ENCODE peak calls at places on chromosomes 6 and 20, in nine cellular contexts. R, Q, G, Z, E, V, T, P and I are unnamed samples.

GRCh38 chr6:42095776-42096541 is 45.6 kb downstream of the TAF8 start:
- DNase-seq in R (no peak), Q (no peak), G (no peak), Z (no peak), E (no peak), V (no peak), T (no peak), P (peak), I (no peak)

GRCh38 chr6:157535354-157536217 is 154.6 kb downstream of the ZDHHC14 start:
- DNase-seq in R (no peak), Q (no peak), G (peak), Z (peak), E (no peak), V (peak), T (no peak), P (no peak), I (peak)

GRCh38 chr20:3980260-3981131 is 34.9 kb downstream of the RNF24 start:
- DNase-seq in R (no peak), Q (no peak), G (peak), Z (peak), E (peak), V (peak), T (no peak), P (no peak), I (peak)

GRCh38 chr20:32581839-32582658 is 3.1 kb downstream of the NOL4L start:
- DNase-seq in R (no peak), Q (no peak), G (no peak), Z (no peak), E (no peak), V (no peak), T (no peak), P (no peak), I (no peak)

GRCh38 chr6:74807701-74808100 is 398.2 kb downstream of the COL12A1 start:
- DNase-seq in R (no peak), Q (no peak), G (no peak), Z (no peak), E (no peak), V (no peak), T (no peak), P (no peak), I (no peak)

GRCh38 chr6:88574666-88575065 is 388.8 kb downstream of the RNGTT start:
- DNase-seq in R (no peak), Q (no peak), G (no peak), Z (no peak), E (no peak), V (no peak), T (no peak), P (no peak), I (no peak)

GRCh38 chr6:122715725-122716124 is 63.8 kb upstream of the FABP7 start:
- DNase-seq in R (no peak), Q (no peak), G (no peak), Z (peak), E (no peak), V (peak), T (no peak), P (no peak), I (peak)

GRCh38 chr6:77876300-77876699 is 223.5 kb downstream of the MEI4 start:
- DNase-seq in R (no peak), Q (no peak), G (no peak), Z (peak), E (no peak), V (peak), T (no peak), P (no peak), I (no peak)

GRCh38 chr6:168684906-168685305 is 243.9 kb downstream of the SMOC2 start:
- DNase-seq in R (no peak), Q (no peak), G (no peak), Z (no peak), E (no peak), V (no peak), T (no peak), P (no peak), I (no peak)

GRCh38 chr20:40536866-40537265 is 152.2 kb downstream of the MAFB start:
- DNase-seq in R (no peak), Q (no peak), G (no peak), Z (peak), E (no peak), V (no peak), T (no peak), P (no peak), I (no peak)

GRCh38 chr6:127832381-127832780 is 68.5 kb downstream of the THEMIS start:
- DNase-seq in R (no peak), Q (no peak), G (no peak), Z (no peak), E (no peak), V (no peak), T (no peak), P (no peak), I (no peak)

GRCh38 chr6:128570439-128571063 is 50.2 kb upstream of the PTPRK start:
- DNase-seq in R (no peak), Q (no peak), G (peak), Z (peak), E (no peak), V (no peak), T (no peak), P (no peak), I (no peak)

GRCh38 chr6:136192917-136193316 is 57.2 kb downstream of the MTFR2 start:
- DNase-seq in R (no peak), Q (no peak), G (no peak), Z (no peak), E (no peak), V (no peak), T (no peak), P (no peak), I (no peak)

GRCh38 chr6:166019214-166019613 is 148.4 kb downstream of the TBXT start:
- DNase-seq in R (no peak), Q (no peak), G (no peak), Z (no peak), E (no peak), V (no peak), T (no peak), P (no peak), I (no peak)

GRCh38 chr6:148395583-148396101 is 53.0 kb downstream of the SASH1 start:
- DNase-seq in R (no peak), Q (no peak), G (no peak), Z (no peak), E (no peak), V (no peak), T (no peak), P (no peak), I (no peak)

GRCh38 chr6:81909162-81909561 is 156.7 kb upstream of the TENT5A start:
- DNase-seq in R (no peak), Q (no peak), G (peak), Z (no peak), E (no peak), V (no peak), T (no peak), P (no peak), I (no peak)

GRCh38 chr20:51542033-51542893 is at the start of gene NFATC2:
- DNase-seq in R (peak), Q (no peak), G (peak), Z (no peak), E (peak), V (no peak), T (no peak), P (peak), I (no peak)

GRCh38 chr6:154230910-154231595 is 125.5 kb downstream of the IPCEF1 start:
- DNase-seq in R (no peak), Q (no peak), G (no peak), Z (no peak), E (no peak), V (no peak), T (no peak), P (no peak), I (no peak)

GRCh38 chr6:157556671-157557430 is 175.9 kb downstream of the ZDHHC14 start:
- DNase-seq in R (no peak), Q (no peak), G (no peak), Z (no peak), E (no peak), V (no peak), T (no peak), P (no peak), I (no peak)

GRCh38 chr6:114052141-114052540 is 81.2 kb upstream of the HDAC2 start:
- DNase-seq in R (no peak), Q (no peak), G (peak), Z (no peak), E (no peak), V (no peak), T (no peak), P (no peak), I (no peak)

GRCh38 chr6:39430968-39431523 is 108.5 kb upstream of the KCNK16 start:
- DNase-seq in R (no peak), Q (no peak), G (no peak), Z (no peak), E (no peak), V (peak), T (no peak), P (peak), I (no peak)

GRCh38 chr6:13881621-13882165 is 43.1 kb upstream of the RNF182 start:
- DNase-seq in R (no peak), Q (no peak), G (no peak), Z (no peak), E (no peak), V (no peak), T (no peak), P (peak), I (no peak)

GRCh38 chr20:13042458-13042794 is 33.7 kb downstream of the SPTLC3 start:
- DNase-seq in R (no peak), Q (no peak), G (no peak), Z (no peak), E (no peak), V (no peak), T (no peak), P (no peak), I (no peak)

GRCh38 chr6:99334526-99335127 is 14.8 kb downstream of the FAXC start:
- DNase-seq in R (no peak), Q (no peak), G (peak), Z (peak), E (no peak), V (peak), T (no peak), P (peak), I (peak)

GRCh38 chr6:81838724-81839425 is 86.4 kb upstream of the TENT5A start:
- DNase-seq in R (no peak), Q (no peak), G (no peak), Z (no peak), E (no peak), V (peak), T (no peak), P (no peak), I (no peak)

GRCh38 chr6:168922436-168922835 is 331.2 kb downstream of the THBS2 start:
- DNase-seq in R (no peak), Q (no peak), G (no peak), Z (no peak), E (no peak), V (no peak), T (no peak), P (no peak), I (no peak)

GRCh38 chr20:6006603-6006949 is 47.3 kb downstream of the LRRN4 start:
- DNase-seq in R (no peak), Q (no peak), G (no peak), Z (no peak), E (no peak), V (no peak), T (no peak), P (no peak), I (no peak)

GRCh38 chr6:155267411-155267810 is 3.6 kb downstream of the CLDN20 start:
- DNase-seq in R (no peak), Q (no peak), G (no peak), Z (no peak), E (no peak), V (no peak), T (no peak), P (no peak), I (no peak)

GRCh38 chr6:155263373-155264063 is at the start of gene CLDN20:
- DNase-seq in R (no peak), Q (no peak), G (no peak), Z (no peak), E (no peak), V (no peak), T (no peak), P (no peak), I (no peak)

GRCh38 chr6:155262655-155263054 is 1.2 kb upstream of the CLDN20 start:
- DNase-seq in R (no peak), Q (no peak), G (no peak), Z (no peak), E (no peak), V (no peak), T (no peak), P (no peak), I (no peak)

GRCh38 chr6:155264704-155265320 is 999 bp downstream of the CLDN20 start:
- DNase-seq in R (no peak), Q (no peak), G (no peak), Z (peak), E (no peak), V (no peak), T (no peak), P (no peak), I (peak)

GRCh38 chr6:155265843-155266535 is 2.2 kb downstream of the CLDN20 start:
- DNase-seq in R (no peak), Q (no peak), G (peak), Z (peak), E (no peak), V (no peak), T (no peak), P (no peak), I (no peak)
- TF ChIP-seq CTCF in R (no peak), Q (no peak), G (peak), Z (peak), E (no peak), V (peak), T (no peak), P (no peak), I (no peak)

DNA sequence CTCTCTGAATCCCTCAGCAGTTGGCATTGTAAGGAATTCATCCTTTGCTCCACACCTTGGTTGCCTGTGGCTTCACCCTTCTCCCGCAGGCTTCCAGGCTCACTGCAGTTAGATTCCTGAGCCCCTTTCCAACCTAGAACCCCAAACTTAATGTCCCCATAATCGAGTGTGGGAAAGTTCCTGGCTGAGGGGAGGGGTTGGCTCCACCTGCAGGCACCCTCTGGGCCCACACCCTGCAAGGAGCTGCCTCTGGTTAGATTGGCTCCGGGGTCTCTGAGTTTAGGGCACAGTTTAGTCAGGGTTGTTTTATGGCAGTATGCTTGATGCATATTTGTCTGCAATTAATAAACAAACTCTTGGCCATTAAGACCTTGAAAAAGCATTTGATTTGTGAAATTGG is 63.4 kb downstream of the MTHFD1L start:
- DNase-seq in R (no peak), Q (no peak), G (no peak), Z (no peak), E (no peak), V (peak), T (no peak), P (no peak), I (no peak)
- TF ChIP-seq CTCF in R (peak), Q (peak), G (peak), Z (peak), E (peak), V (peak), T (peak), P (peak), I (peak)

GRCh38 chr6:34514593-34515472 is 41.3 kb downstream of the SPDEF start:
- DNase-seq in R (no peak), Q (no peak), G (no peak), Z (peak), E (no peak), V (peak), T (peak), P (no peak), I (peak)
- TF ChIP-seq CTCF in R (no peak), Q (no peak), G (no peak), Z (no peak), E (no peak), V (no peak), T (no peak), P (no peak), I (peak)

GRCh38 chr6:6220718-6221117 is 99.7 kb downstream of the F13A1 start:
- DNase-seq in R (no peak), Q (no peak), G (peak), Z (peak), E (no peak), V (peak), T (no peak), P (no peak), I (no peak)

GRCh38 chr6:6221829-6222535 is 98.5 kb downstream of the F13A1 start:
- DNase-seq in R (no peak), Q (no peak), G (peak), Z (no peak), E (no peak), V (no peak), T (no peak), P (peak), I (no peak)

GRCh38 chr6:6227896-6228295 is 92.6 kb downstream of the F13A1 start:
- DNase-seq in R (no peak), Q (no peak), G (no peak), Z (no peak), E (no peak), V (no peak), T (no peak), P (no peak), I (no peak)

GRCh38 chr6:6225885-6226284 is 94.6 kb downstream of the F13A1 start:
- DNase-seq in R (no peak), Q (no peak), G (no peak), Z (no peak), E (no peak), V (no peak), T (no peak), P (no peak), I (no peak)

GRCh38 chr6:6224933-6225486 is 95.5 kb downstream of the F13A1 start:
- DNase-seq in R (no peak), Q (no peak), G (peak), Z (peak), E (no peak), V (no peak), T (no peak), P (no peak), I (no peak)
- TF ChIP-seq CTCF in R (no peak), Q (no peak), G (peak), Z (no peak), E (no peak), V (no peak), T (no peak), P (no peak), I (no peak)

DNA sequence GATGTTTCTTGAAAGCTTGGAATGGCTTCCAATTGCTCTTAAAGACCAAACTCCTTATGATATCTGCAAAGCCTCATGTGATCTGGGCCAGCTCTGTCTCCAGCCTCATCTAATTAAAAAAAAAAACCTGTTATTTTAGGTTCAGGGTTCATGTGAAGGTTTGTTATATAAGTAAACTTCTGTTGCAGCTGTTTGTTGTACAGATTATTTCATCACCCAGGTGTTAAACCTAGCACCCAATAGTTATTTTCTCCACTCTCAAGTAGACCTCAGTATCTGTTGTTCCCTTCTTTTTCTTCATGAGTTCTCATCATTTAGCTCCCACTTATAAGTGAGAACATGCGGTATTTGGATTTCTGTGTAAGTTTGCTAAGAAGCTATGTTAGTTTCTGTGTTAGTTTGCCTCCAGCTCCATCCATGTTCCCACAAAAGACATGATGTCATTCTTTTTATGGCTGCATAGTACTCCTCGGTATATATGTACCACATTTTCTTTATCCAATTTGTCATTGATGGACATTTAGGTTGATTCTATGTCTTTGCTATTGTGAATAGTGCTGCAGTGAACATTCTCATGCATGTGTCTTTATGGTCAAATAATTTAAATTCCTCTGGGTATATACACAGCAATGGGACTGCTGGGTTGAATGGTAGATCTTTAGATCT is 30.2 kb upstream of the TFB1M start:
- DNase-seq in R (no peak), Q (no peak), G (no peak), Z (no peak), E (no peak), V (no peak), T (no peak), P (no peak), I (no peak)
- TF ChIP-seq CTCF in R (no peak), Q (no peak), G (no peak), Z (no peak), E (no peak), V (no peak), T (no peak), P (no peak), I (no peak)

GRCh38 chr6:68339488-68339887 is 295.6 kb upstream of the ADGRB3 start:
- DNase-seq in R (no peak), Q (no peak), G (no peak), Z (no peak), E (no peak), V (no peak), T (no peak), P (no peak), I (no peak)

DNA sequence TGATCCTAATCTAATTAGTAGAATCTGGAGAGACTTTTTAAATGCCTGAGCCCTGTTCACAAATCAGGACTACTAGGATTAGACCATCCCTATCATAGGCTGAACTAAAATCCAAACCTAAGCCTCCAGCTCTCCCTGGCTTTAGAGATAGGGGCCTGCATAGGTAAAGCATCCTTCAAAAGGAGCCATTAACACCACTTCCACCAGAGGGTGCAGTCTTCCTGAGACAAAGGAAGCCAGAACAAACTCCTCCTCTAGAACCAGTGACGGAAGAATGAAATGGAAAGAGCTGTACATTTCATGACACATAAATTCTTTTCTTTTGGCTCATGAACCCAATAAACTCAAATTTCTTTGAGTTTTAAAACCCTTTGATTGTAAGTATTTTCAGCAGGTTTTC is 291.2 kb upstream of the ADGRB3 start:
- DNase-seq in R (no peak), Q (no peak), G (peak), Z (peak), E (no peak), V (peak), T (no peak), P (peak), I (peak)
- TF ChIP-seq CTCF in R (peak), Q (no peak), G (peak), Z (peak), E (no peak), V (peak), T (peak), P (peak), I (peak)

GRCh38 chr6:32895006-32895345 is 41.0 kb downstream of the PSMB9 start:
- DNase-seq in R (no peak), Q (no peak), G (no peak), Z (no peak), E (no peak), V (no peak), T (no peak), P (no peak), I (no peak)

GRCh38 chr6:32888576-32888975 is 34.6 kb downstream of the PSMB9 start:
- DNase-seq in R (no peak), Q (no peak), G (no peak), Z (no peak), E (no peak), V (no peak), T (no peak), P (no peak), I (no peak)

GRCh38 chr6:32894085-32895005 is 40.4 kb downstream of the PSMB9 start:
- DNase-seq in R (peak), Q (peak), G (peak), Z (peak), E (peak), V (peak), T (peak), P (peak), I (peak)
- TF ChIP-seq CTCF in R (peak), Q (no peak), G (no peak), Z (no peak), E (no peak), V (no peak), T (no peak), P (no peak), I (no peak)